ENCODE peak calls at places on chromosomes 3 and 15, in four cellular contexts. S, Z, M and K are unnamed samples.

GRCh38 chr3:54146383-54147239 is 24.3 kb downstream of the CACNA2D3 start:
- DNase-seq in S (no peak), Z (peak), M (no peak), K (no peak)

GRCh38 chr15:63970723-63971426 is 75.4 kb downstream of the DAPK2 start:
- DNase-seq in S (no peak), Z (no peak), M (no peak), K (no peak)

GRCh38 chr3:46500631-46501377 is 3.0 kb downstream of the RTP3 start:
- DNase-seq in S (no peak), Z (no peak), M (peak), K (peak)

GRCh38 chr3:145767909-145768308 is 393.1 kb downstream of the PLOD2 start:
- DNase-seq in S (no peak), Z (peak), M (peak), K (no peak)

GRCh38 chr15:92914768-92915221 is 14.7 kb downstream of the CHD2 start:
- DNase-seq in S (no peak), Z (no peak), M (no peak), K (no peak)

GRCh38 chr15:95495033-95495541 is 835.4 kb upstream of the NR2F2 start:
- DNase-seq in S (no peak), Z (peak), M (no peak), K (no peak)

GRCh38 chr3:13132281-13132680 is 59.1 kb upstream of the IQSEC1 start:
- DNase-seq in S (no peak), Z (no peak), M (no peak), K (no peak)

GRCh38 chr3:126100688-126101301 is 16.9 kb upstream of the SLC41A3 start:
- DNase-seq in S (no peak), Z (no peak), M (peak), K (peak)

GRCh38 chr3:124686028-124686670 is 44.1 kb upstream of the UMPS start:
- DNase-seq in S (no peak), Z (no peak), M (no peak), K (no peak)

GRCh38 chr15:27231811-27232210 is 260.8 kb downstream of the GABRG3 start:
- DNase-seq in S (no peak), Z (no peak), M (no peak), K (no peak)

GRCh38 chr3:135528638-135529037 is 436.9 kb upstream of the PPP2R3A start:
- DNase-seq in S (no peak), Z (peak), M (no peak), K (no peak)

GRCh38 chr3:171672124-171672523 is 138.2 kb downstream of the PLD1 start:
- DNase-seq in S (no peak), Z (no peak), M (no peak), K (no peak)

GRCh38 chr3:63878394-63879089 is 14.9 kb downstream of the ATXN7 start:
- DNase-seq in S (no peak), Z (no peak), M (no peak), K (no peak)

GRCh38 chr3:179565496-179565895 is 2.8 kb downstream of the ACTL6A start:
- DNase-seq in S (no peak), Z (no peak), M (peak), K (no peak)

GRCh38 chr15:81835731-81836130 is 210.1 kb downstream of the MEX3B start:
- DNase-seq in S (no peak), Z (no peak), M (no peak), K (no peak)

GRCh38 chr3:114732353-114732752 is 414.7 kb downstream of the ZBTB20 start:
- DNase-seq in S (no peak), Z (no peak), M (peak), K (no peak)

GRCh38 chr3:196138927-196139680 is 57.2 kb upstream of the TFRC start:
- DNase-seq in S (no peak), Z (no peak), M (no peak), K (no peak)

GRCh38 chr15:63597033-63597790 is at the start of gene FBXL22:
- DNase-seq in S (peak), Z (no peak), M (no peak), K (no peak)

GRCh38 chr15:71651750-71652186 is 158.6 kb upstream of the NR2E3 start:
- DNase-seq in S (no peak), Z (peak), M (peak), K (peak)

GRCh38 chr3:27360113-27361078 is 8.8 kb downstream of the NEK10 start:
- DNase-seq in S (no peak), Z (peak), M (peak), K (no peak)

GRCh38 chr3:133487920-133488540 is 85.5 kb upstream of the CDV3 start:
- DNase-seq in S (no peak), Z (no peak), M (peak), K (no peak)

GRCh38 chr15:67048281-67049279 is 16.8 kb upstream of the SMAD3 start:
- DNase-seq in S (no peak), Z (no peak), M (peak), K (no peak)

GRCh38 chr3:58237238-58237939 is at the start of gene ABHD6:
- DNase-seq in S (no peak), Z (peak), M (peak), K (no peak)

GRCh38 chr3:57752307-57752706 is 3.8 kb upstream of the SLMAP start:
- DNase-seq in S (no peak), Z (no peak), M (peak), K (no peak)

GRCh38 chr15:79849789-79850188 is 47.0 kb downstream of the MTHFS start:
- DNase-seq in S (no peak), Z (no peak), M (peak), K (peak)

GRCh38 chr3:51559266-51559907 is 20.9 kb downstream of the RAD54L2 start:
- DNase-seq in S (peak), Z (peak), M (peak), K (peak)

GRCh38 chr15:69093127-69093526 is 67.3 kb upstream of the GLCE start:
- DNase-seq in S (no peak), Z (no peak), M (peak), K (no peak)

GRCh38 chr3:196969660-196970546 is 1.3 kb upstream of the PIGZ start:
- DNase-seq in S (no peak), Z (peak), M (peak), K (no peak)

GRCh38 chr3:39141211-39141995 is 12.0 kb downstream of the CSRNP1 start:
- DNase-seq in S (no peak), Z (no peak), M (peak), K (no peak)

GRCh38 chr3:160837394-160837975 is 81.5 kb downstream of the PPM1L start:
- DNase-seq in S (no peak), Z (no peak), M (no peak), K (no peak)

GRCh38 chr3:152719264-152719663 is 115.7 kb upstream of the P2RY1 start:
- DNase-seq in S (no peak), Z (no peak), M (no peak), K (peak)